ENCODE peak calls at places on chromosomes 11 and 22, in four cellular contexts. Z is OCI-LY7, F is HFFc6, H is EH. T is an unnamed sample.

GRCh38 chr11:55357560-55358184 is 10.1 kb upstream of the OR4A15 start:
- DNase-seq in Z (peak; percentile 11), F (no peak), H (no peak), T (no peak)

GRCh38 chr11:699753-700152 is 4.1 kb downstream of the TMEM80 start:
- DNase-seq in Z (no peak), F (no peak), H (no peak), T (no peak)

GRCh38 chr22:31857247-31857646 is 87.1 kb upstream of the YWHAH start:
- DNase-seq in Z (no peak), F (no peak), H (no peak), T (no peak)

GRCh38 chr22:48649031-48649430 is 1178.6 kb downstream of the BRD1 start:
- DNase-seq in Z (no peak), F (no peak), H (no peak), T (no peak)

GRCh38 chr11:12316432-12316831 is 60.9 kb upstream of the PARVA start:
- DNase-seq in Z (no peak), F (no peak), H (no peak), T (no peak)

GRCh38 chr11:59802639-59803176 is 7.9 kb downstream of the MRPL16 start:
- DNase-seq in Z (peak; percentile 73), F (peak; percentile 52), H (peak; percentile 64), T (peak; percentile 50)

GRCh38 chr11:115051938-115052590 is 373.7 kb downstream of the NXPE2 start:
- DNase-seq in Z (no peak), F (no peak), H (no peak), T (no peak)

GRCh38 chr11:35623708-35624168 is 5.5 kb downstream of the FJX1 start:
- DNase-seq in Z (no peak), F (peak; percentile 56), H (peak; percentile 86), T (peak; percentile 99)

GRCh38 chr22:19353363-19354131 is 62.0 kb upstream of the CLTCL1 start:
- DNase-seq in Z (no peak), F (no peak), H (no peak), T (no peak)

GRCh38 chr11:134276396-134277175 is 407 bp downstream of the GLB1L3 start:
- DNase-seq in Z (no peak), F (no peak), H (no peak), T (no peak)

GRCh38 chr22:45612940-45613339 is 58.7 kb upstream of the ATXN10 start:
- DNase-seq in Z (no peak), F (peak; percentile 23), H (peak; percentile 40), T (no peak)

GRCh38 chr11:75571625-75572024 is 9.6 kb downstream of the SERPINH1 start:
- DNase-seq in Z (no peak), F (no peak), H (no peak), T (no peak)

GRCh38 chr11:132158091-132158490 is 787.7 kb downstream of the NTM start:
- DNase-seq in Z (peak; percentile 3), F (peak; percentile 6), H (peak; percentile 32), T (peak; percentile 35)

GRCh38 chr22:20441631-20442484 is 4.2 kb upstream of the SCARF2 start:
- DNase-seq in Z (no peak), F (peak; percentile 56), H (peak; percentile 62), T (no peak)

GRCh38 chr22:37178350-37179125 is 9.5 kb downstream of the C1QTNF6 start:
- DNase-seq in Z (no peak), F (no peak), H (peak; percentile 30), T (no peak)

GRCh38 chr22:41976070-41976901 is 7.0 kb downstream of the SEPTIN3 start:
- DNase-seq in Z (no peak), F (no peak), H (no peak), T (no peak)

GRCh38 chr11:65743928-65744698 is 23.5 kb upstream of the RNASEH2C start:
- DNase-seq in Z (peak; percentile 6), F (no peak), H (peak; percentile 46), T (peak; percentile 42)

GRCh38 chr22:43327039-43327438 is 16.1 kb downstream of the SCUBE1 start:
- DNase-seq in Z (no peak), F (no peak), H (no peak), T (no peak)

T was measured in HCEC 1CT.